ENCODE peak calls at places on chromosomes 1 and 21, in ten cellular contexts. One of them, this sample, is unnamed.

GRCh38 chr21:33396966-33397365 is 6.2 kb upstream of the IFNGR2 start:
- DNase-seq in central memory CD4-positive, alpha-beta T cell: no peak
- DNase-seq in frontal cortex: no peak
- DNase-seq in bronchial epithelial cell: peak; percentile 56
- DNase-seq in activated CD8-positive, alpha-beta T cell treated with anti-CD3 and anti-CD28 coated beads for 36 hours: no peak
- DNase-seq in T47D: no peak
- DNase-seq in adrenal gland: no peak
- DNase-seq in colonic mucosa: no peak
- DNase-seq in dermis blood vessel endothelial cell: no peak
- DNase-seq in RWPE1: no peak
- DNase-seq in this sample: no peak

GRCh38 chr1:12518956-12519707 is 98.9 kb downstream of the DHRS3 start:
- DNase-seq in bronchial epithelial cell: no peak
- DNase-seq in activated CD8-positive, alpha-beta T cell treated with anti-CD3 and anti-CD28 coated beads for 36 hours: peak; percentile 88
- DNase-seq in central memory CD4-positive, alpha-beta T cell: no peak
- DNase-seq in frontal cortex: no peak
- DNase-seq in T47D: no peak
- DNase-seq in adrenal gland: no peak
- DNase-seq in dermis blood vessel endothelial cell: peak; percentile 21
- DNase-seq in RWPE1: no peak
- DNase-seq in colonic mucosa: peak; percentile 51
- DNase-seq in this sample: no peak

GRCh38 chr1:55490556-55490955 is 275.4 kb upstream of the USP24 start:
- DNase-seq in RWPE1: no peak
- DNase-seq in central memory CD4-positive, alpha-beta T cell: no peak
- DNase-seq in adrenal gland: no peak
- DNase-seq in frontal cortex: no peak
- DNase-seq in T47D: no peak
- DNase-seq in dermis blood vessel endothelial cell: no peak
- DNase-seq in colonic mucosa: no peak
- DNase-seq in activated CD8-positive, alpha-beta T cell treated with anti-CD3 and anti-CD28 coated beads for 36 hours: no peak
- DNase-seq in bronchial epithelial cell: peak; percentile 32
- DNase-seq in this sample: no peak

GRCh38 chr1:22530701-22531100 is 32.6 kb upstream of the EPHA8 start:
- DNase-seq in bronchial epithelial cell: no peak
- DNase-seq in frontal cortex: no peak
- DNase-seq in colonic mucosa: no peak
- DNase-seq in T47D: no peak
- DNase-seq in activated CD8-positive, alpha-beta T cell treated with anti-CD3 and anti-CD28 coated beads for 36 hours: no peak
- DNase-seq in RWPE1: no peak
- DNase-seq in adrenal gland: no peak
- DNase-seq in central memory CD4-positive, alpha-beta T cell: no peak
- DNase-seq in dermis blood vessel endothelial cell: no peak
- DNase-seq in this sample: no peak

GRCh38 chr1:210360852-210361477 is 32.3 kb downstream of the HHAT start:
- DNase-seq in T47D: peak; percentile 53
- DNase-seq in activated CD8-positive, alpha-beta T cell treated with anti-CD3 and anti-CD28 coated beads for 36 hours: no peak
- DNase-seq in colonic mucosa: no peak
- DNase-seq in bronchial epithelial cell: peak; percentile 53
- DNase-seq in central memory CD4-positive, alpha-beta T cell: peak; percentile 21
- DNase-seq in RWPE1: peak; percentile 56
- DNase-seq in dermis blood vessel endothelial cell: peak; percentile 51
- DNase-seq in adrenal gland: no peak
- DNase-seq in frontal cortex: peak; percentile 22
- DNase-seq in this sample: peak; percentile 41

GRCh38 chr1:2340918-2341254 is 50.5 kb downstream of the MORN1 start:
- DNase-seq in dermis blood vessel endothelial cell: no peak
- DNase-seq in activated CD8-positive, alpha-beta T cell treated with anti-CD3 and anti-CD28 coated beads for 36 hours: no peak
- DNase-seq in colonic mucosa: no peak
- DNase-seq in T47D: no peak
- DNase-seq in central memory CD4-positive, alpha-beta T cell: no peak
- DNase-seq in frontal cortex: no peak
- DNase-seq in RWPE1: no peak
- DNase-seq in bronchial epithelial cell: no peak
- DNase-seq in adrenal gland: no peak
- DNase-seq in this sample: no peak

GRCh38 chr1:109197163-109198042 is 16.3 kb upstream of the SARS1 start:
- DNase-seq in bronchial epithelial cell: peak; percentile 99
- DNase-seq in adrenal gland: peak; percentile 96
- DNase-seq in frontal cortex: no peak
- DNase-seq in central memory CD4-positive, alpha-beta T cell: no peak
- DNase-seq in colonic mucosa: no peak
- DNase-seq in T47D: no peak
- DNase-seq in RWPE1: peak; percentile 97
- DNase-seq in activated CD8-positive, alpha-beta T cell treated with anti-CD3 and anti-CD28 coated beads for 36 hours: peak; percentile 48
- DNase-seq in dermis blood vessel endothelial cell: peak; percentile 99
- DNase-seq in this sample: peak; percentile 54

GRCh38 chr1:209062081-209062480 is 521.4 kb upstream of the CAMK1G start:
- DNase-seq in RWPE1: no peak
- DNase-seq in central memory CD4-positive, alpha-beta T cell: no peak
- DNase-seq in adrenal gland: no peak
- DNase-seq in bronchial epithelial cell: no peak
- DNase-seq in T47D: no peak
- DNase-seq in frontal cortex: no peak
- DNase-seq in activated CD8-positive, alpha-beta T cell treated with anti-CD3 and anti-CD28 coated beads for 36 hours: no peak
- DNase-seq in dermis blood vessel endothelial cell: no peak
- DNase-seq in colonic mucosa: no peak
- DNase-seq in this sample: no peak

GRCh38 chr1:8133190-8133589 is 107.1 kb upstream of the ERRFI1 start:
- DNase-seq in central memory CD4-positive, alpha-beta T cell: no peak
- DNase-seq in colonic mucosa: no peak
- DNase-seq in dermis blood vessel endothelial cell: no peak
- DNase-seq in activated CD8-positive, alpha-beta T cell treated with anti-CD3 and anti-CD28 coated beads for 36 hours: no peak
- DNase-seq in RWPE1: no peak
- DNase-seq in adrenal gland: no peak
- DNase-seq in T47D: no peak
- DNase-seq in frontal cortex: no peak
- DNase-seq in bronchial epithelial cell: no peak
- DNase-seq in this sample: no peak

GRCh38 chr21:41446571-41446970 is 20.5 kb downstream of the MX1 start:
- DNase-seq in adrenal gland: no peak
- DNase-seq in bronchial epithelial cell: no peak
- DNase-seq in colonic mucosa: no peak
- DNase-seq in activated CD8-positive, alpha-beta T cell treated with anti-CD3 and anti-CD28 coated beads for 36 hours: no peak
- DNase-seq in T47D: no peak
- DNase-seq in central memory CD4-positive, alpha-beta T cell: no peak
- DNase-seq in dermis blood vessel endothelial cell: no peak
- DNase-seq in frontal cortex: no peak
- DNase-seq in RWPE1: no peak
- DNase-seq in this sample: peak; percentile 70

GRCh38 chr1:47931395-47931794 is 65.8 kb downstream of the TRABD2B start:
- DNase-seq in frontal cortex: no peak
- DNase-seq in central memory CD4-positive, alpha-beta T cell: no peak
- DNase-seq in dermis blood vessel endothelial cell: peak; percentile 63
- DNase-seq in T47D: peak; percentile 16
- DNase-seq in adrenal gland: no peak
- DNase-seq in colonic mucosa: peak; percentile 52
- DNase-seq in bronchial epithelial cell: peak; percentile 33
- DNase-seq in activated CD8-positive, alpha-beta T cell treated with anti-CD3 and anti-CD28 coated beads for 36 hours: peak; percentile 6
- DNase-seq in RWPE1: no peak
- DNase-seq in this sample: no peak

GRCh38 chr1:2106681-2107405 is 56.6 kb downstream of the PRKCZ start:
- DNase-seq in activated CD8-positive, alpha-beta T cell treated with anti-CD3 and anti-CD28 coated beads for 36 hours: no peak
- DNase-seq in T47D: no peak
- DNase-seq in bronchial epithelial cell: no peak
- DNase-seq in frontal cortex: no peak
- DNase-seq in adrenal gland: no peak
- DNase-seq in colonic mucosa: no peak
- DNase-seq in dermis blood vessel endothelial cell: no peak
- DNase-seq in central memory CD4-positive, alpha-beta T cell: no peak
- DNase-seq in RWPE1: no peak
- DNase-seq in this sample: no peak

GRCh38 chr1:92851729-92852128 is 19.9 kb downstream of the RPL5 start:
- DNase-seq in colonic mucosa: no peak
- DNase-seq in frontal cortex: no peak
- DNase-seq in dermis blood vessel endothelial cell: no peak
- DNase-seq in activated CD8-positive, alpha-beta T cell treated with anti-CD3 and anti-CD28 coated beads for 36 hours: no peak
- DNase-seq in RWPE1: no peak
- DNase-seq in adrenal gland: no peak
- DNase-seq in bronchial epithelial cell: no peak
- DNase-seq in central memory CD4-positive, alpha-beta T cell: no peak
- DNase-seq in T47D: no peak
- DNase-seq in this sample: no peak

GRCh38 chr1:2973661-2974593 is 47.3 kb upstream of the ACTRT2 start:
- DNase-seq in RWPE1: no peak
- DNase-seq in T47D: no peak
- DNase-seq in central memory CD4-positive, alpha-beta T cell: no peak
- DNase-seq in activated CD8-positive, alpha-beta T cell treated with anti-CD3 and anti-CD28 coated beads for 36 hours: peak; percentile 8
- DNase-seq in colonic mucosa: no peak
- DNase-seq in adrenal gland: no peak
- DNase-seq in dermis blood vessel endothelial cell: no peak
- DNase-seq in frontal cortex: no peak
- DNase-seq in bronchial epithelial cell: no peak
- DNase-seq in this sample: no peak

GRCh38 chr1:240831922-240832321 is 220.0 kb upstream of the GREM2 start:
- DNase-seq in dermis blood vessel endothelial cell: peak; percentile 3
- DNase-seq in activated CD8-positive, alpha-beta T cell treated with anti-CD3 and anti-CD28 coated beads for 36 hours: no peak
- DNase-seq in T47D: peak; percentile 16
- DNase-seq in central memory CD4-positive, alpha-beta T cell: no peak
- DNase-seq in bronchial epithelial cell: no peak
- DNase-seq in colonic mucosa: no peak
- DNase-seq in adrenal gland: no peak
- DNase-seq in frontal cortex: no peak
- DNase-seq in RWPE1: no peak
- DNase-seq in this sample: no peak

GRCh38 chr21:41507521-41508414 is at the start of gene TMPRSS2:
- DNase-seq in central memory CD4-positive, alpha-beta T cell: no peak
- DNase-seq in adrenal gland: no peak
- DNase-seq in frontal cortex: no peak
- DNase-seq in colonic mucosa: peak; percentile 90
- DNase-seq in RWPE1: no peak
- DNase-seq in T47D: peak; percentile 64
- DNase-seq in bronchial epithelial cell: no peak
- DNase-seq in activated CD8-positive, alpha-beta T cell treated with anti-CD3 and anti-CD28 coated beads for 36 hours: no peak
- DNase-seq in dermis blood vessel endothelial cell: no peak
- DNase-seq in this sample: peak; percentile 90

GRCh38 chr1:56758135-56758534 is 61.1 kb downstream of the FYB2 start:
- DNase-seq in frontal cortex: no peak
- DNase-seq in dermis blood vessel endothelial cell: no peak
- DNase-seq in colonic mucosa: peak; percentile 25
- DNase-seq in adrenal gland: peak; percentile 7
- DNase-seq in RWPE1: peak; percentile 23
- DNase-seq in central memory CD4-positive, alpha-beta T cell: no peak
- DNase-seq in T47D: peak; percentile 8
- DNase-seq in activated CD8-positive, alpha-beta T cell treated with anti-CD3 and anti-CD28 coated beads for 36 hours: no peak
- DNase-seq in bronchial epithelial cell: peak; percentile 33
- DNase-seq in this sample: peak; percentile 57

GRCh38 chr1:111735858-111736544 is 3.2 kb downstream of the INKA2 start:
- DNase-seq in frontal cortex: no peak
- DNase-seq in dermis blood vessel endothelial cell: no peak
- DNase-seq in central memory CD4-positive, alpha-beta T cell: no peak
- DNase-seq in T47D: no peak
- DNase-seq in RWPE1: no peak
- DNase-seq in activated CD8-positive, alpha-beta T cell treated with anti-CD3 and anti-CD28 coated beads for 36 hours: no peak
- DNase-seq in bronchial epithelial cell: no peak
- DNase-seq in colonic mucosa: no peak
- DNase-seq in adrenal gland: no peak
- DNase-seq in this sample: no peak

GRCh38 chr1:1420654-1421134 is 382 bp downstream of the ANKRD65 start:
- DNase-seq in central memory CD4-positive, alpha-beta T cell: no peak
- DNase-seq in colonic mucosa: no peak
- DNase-seq in adrenal gland: no peak
- DNase-seq in dermis blood vessel endothelial cell: no peak
- DNase-seq in RWPE1: no peak
- DNase-seq in activated CD8-positive, alpha-beta T cell treated with anti-CD3 and anti-CD28 coated beads for 36 hours: no peak
- DNase-seq in T47D: no peak
- DNase-seq in frontal cortex: no peak
- DNase-seq in bronchial epithelial cell: no peak
- DNase-seq in this sample: no peak

GRCh38 chr1:206841609-206842323 is 23.7 kb upstream of the IL20 start:
- DNase-seq in bronchial epithelial cell: peak; percentile 66
- DNase-seq in adrenal gland: no peak
- DNase-seq in T47D: no peak
- DNase-seq in RWPE1: no peak
- DNase-seq in activated CD8-positive, alpha-beta T cell treated with anti-CD3 and anti-CD28 coated beads for 36 hours: no peak
- DNase-seq in central memory CD4-positive, alpha-beta T cell: no peak
- DNase-seq in dermis blood vessel endothelial cell: no peak
- DNase-seq in colonic mucosa: no peak
- DNase-seq in frontal cortex: no peak
- DNase-seq in this sample: no peak

GRCh38 chr1:61184035-61184713 is 101.8 kb downstream of the NFIA start:
- DNase-seq in dermis blood vessel endothelial cell: peak; percentile 98
- DNase-seq in RWPE1: peak; percentile 55
- DNase-seq in frontal cortex: no peak
- DNase-seq in T47D: peak; percentile 16
- DNase-seq in activated CD8-positive, alpha-beta T cell treated with anti-CD3 and anti-CD28 coated beads for 36 hours: no peak
- DNase-seq in adrenal gland: peak; percentile 93
- DNase-seq in colonic mucosa: peak; percentile 82
- DNase-seq in bronchial epithelial cell: peak; percentile 82
- DNase-seq in central memory CD4-positive, alpha-beta T cell: no peak
- DNase-seq in this sample: peak; percentile 50

GRCh38 chr1:188689542-188689941 is 1788.1 kb downstream of the BRINP3 start:
- DNase-seq in colonic mucosa: no peak
- DNase-seq in adrenal gland: no peak
- DNase-seq in activated CD8-positive, alpha-beta T cell treated with anti-CD3 and anti-CD28 coated beads for 36 hours: no peak
- DNase-seq in dermis blood vessel endothelial cell: no peak
- DNase-seq in T47D: no peak
- DNase-seq in central memory CD4-positive, alpha-beta T cell: no peak
- DNase-seq in bronchial epithelial cell: no peak
- DNase-seq in RWPE1: peak; percentile 12
- DNase-seq in frontal cortex: no peak
- DNase-seq in this sample: no peak

GRCh38 chr1:21669033-21669286 is 197 bp downstream of the RAP1GAP start:
- DNase-seq in T47D: no peak
- DNase-seq in bronchial epithelial cell: no peak
- DNase-seq in frontal cortex: no peak
- DNase-seq in adrenal gland: no peak
- DNase-seq in activated CD8-positive, alpha-beta T cell treated with anti-CD3 and anti-CD28 coated beads for 36 hours: no peak
- DNase-seq in dermis blood vessel endothelial cell: no peak
- DNase-seq in RWPE1: no peak
- DNase-seq in colonic mucosa: no peak
- DNase-seq in central memory CD4-positive, alpha-beta T cell: no peak
- DNase-seq in this sample: no peak

GRCh38 chr21:29091032-29091431 is 17.6 kb upstream of the CCT8 start:
- DNase-seq in adrenal gland: no peak
- DNase-seq in bronchial epithelial cell: peak; percentile 87
- DNase-seq in T47D: no peak
- DNase-seq in central memory CD4-positive, alpha-beta T cell: no peak
- DNase-seq in colonic mucosa: no peak
- DNase-seq in frontal cortex: no peak
- DNase-seq in dermis blood vessel endothelial cell: peak; percentile 52
- DNase-seq in RWPE1: peak; percentile 83
- DNase-seq in activated CD8-positive, alpha-beta T cell treated with anti-CD3 and anti-CD28 coated beads for 36 hours: no peak
- DNase-seq in this sample: no peak

GRCh38 chr1:100250264-100250663 is 630 bp upstream of the DBT start:
- DNase-seq in activated CD8-positive, alpha-beta T cell treated with anti-CD3 and anti-CD28 coated beads for 36 hours: no peak
- DNase-seq in colonic mucosa: no peak
- DNase-seq in frontal cortex: no peak
- DNase-seq in RWPE1: no peak
- DNase-seq in T47D: no peak
- DNase-seq in central memory CD4-positive, alpha-beta T cell: no peak
- DNase-seq in dermis blood vessel endothelial cell: no peak
- DNase-seq in bronchial epithelial cell: no peak
- DNase-seq in adrenal gland: no peak
- DNase-seq in this sample: no peak

GRCh38 chr1:6185151-6185550 is 5.0 kb upstream of the CHD5 start:
- DNase-seq in central memory CD4-positive, alpha-beta T cell: no peak
- DNase-seq in T47D: no peak
- DNase-seq in RWPE1: no peak
- DNase-seq in frontal cortex: no peak
- DNase-seq in dermis blood vessel endothelial cell: no peak
- DNase-seq in bronchial epithelial cell: no peak
- DNase-seq in adrenal gland: no peak
- DNase-seq in activated CD8-positive, alpha-beta T cell treated with anti-CD3 and anti-CD28 coated beads for 36 hours: no peak
- DNase-seq in colonic mucosa: no peak
- DNase-seq in this sample: no peak

GRCh38 chr1:156097499-156098178 is 15.4 kb upstream of the MEX3A start:
- DNase-seq in bronchial epithelial cell: no peak
- DNase-seq in dermis blood vessel endothelial cell: no peak
- DNase-seq in adrenal gland: no peak
- DNase-seq in T47D: no peak
- DNase-seq in frontal cortex: no peak
- DNase-seq in activated CD8-positive, alpha-beta T cell treated with anti-CD3 and anti-CD28 coated beads for 36 hours: peak; percentile 78
- DNase-seq in colonic mucosa: no peak
- DNase-seq in RWPE1: no peak
- DNase-seq in central memory CD4-positive, alpha-beta T cell: no peak
- DNase-seq in this sample: no peak

GRCh38 chr21:46194374-46195334 is 10.4 kb upstream of the SPATC1L start:
- DNase-seq in activated CD8-positive, alpha-beta T cell treated with anti-CD3 and anti-CD28 coated beads for 36 hours: no peak
- DNase-seq in T47D: no peak
- DNase-seq in bronchial epithelial cell: no peak
- DNase-seq in colonic mucosa: no peak
- DNase-seq in RWPE1: no peak
- DNase-seq in frontal cortex: no peak
- DNase-seq in central memory CD4-positive, alpha-beta T cell: no peak
- DNase-seq in adrenal gland: peak; percentile 4
- DNase-seq in dermis blood vessel endothelial cell: no peak
- DNase-seq in this sample: no peak